ENCODE peak calls at places on chromosomes 13 and 19, in five cellular contexts. One of them, this sample, is unnamed.

GRCh38 chr19:56720281-56720680 is 48.7 kb upstream of the ZNF835 start:
- DNase-seq in K562: no peak
- DNase-seq in SK-N-SH: peak
- DNase-seq in HepG2: peak
- DNase-seq in H1: no peak
- DNase-seq in this sample: peak

GRCh38 chr13:44549461-44549860 is 26.7 kb downstream of the TSC22D1 start:
- DNase-seq in K562: no peak
- DNase-seq in SK-N-SH: no peak
- DNase-seq in HepG2: no peak
- DNase-seq in H1: no peak
- DNase-seq in this sample: no peak

GRCh38 chr13:52738719-52739467 is 727 bp downstream of the CNMD start:
- DNase-seq in HepG2: no peak
- DNase-seq in H1: peak
- DNase-seq in SK-N-SH: no peak
- DNase-seq in K562: peak
- DNase-seq in this sample: no peak

GRCh38 chr19:34712606-34713261 is 21.3 kb upstream of the ZNF181 start:
- DNase-seq in HepG2: peak
- DNase-seq in K562: peak
- DNase-seq in H1: peak
- DNase-seq in SK-N-SH: peak
- DNase-seq in this sample: peak

GRCh38 chr19:22052644-22053013 is 345 bp downstream of the ZNF257 start:
- DNase-seq in HepG2: no peak
- DNase-seq in K562: no peak
- DNase-seq in SK-N-SH: peak
- DNase-seq in H1: no peak
- DNase-seq in this sample: no peak

GRCh38 chr13:27168870-27169525 is 2.6 kb downstream of the USP12 start:
- DNase-seq in SK-N-SH: no peak
- DNase-seq in K562: no peak
- DNase-seq in HepG2: no peak
- DNase-seq in H1: no peak
- DNase-seq in this sample: no peak

GRCh38 chr19:17358395-17358794 is 18.7 kb downstream of the PLVAP start:
- DNase-seq in SK-N-SH: no peak
- DNase-seq in K562: no peak
- DNase-seq in HepG2: no peak
- DNase-seq in H1: no peak
- DNase-seq in this sample: no peak

GRCh38 chr19:8304841-8305621 is 3.1 kb downstream of the CD320 start:
- DNase-seq in H1: peak
- DNase-seq in K562: peak
- DNase-seq in HepG2: no peak
- DNase-seq in SK-N-SH: peak
- DNase-seq in this sample: no peak

GRCh38 chr19:33048806-33049676 is 15.6 kb downstream of the RHPN2 start:
- DNase-seq in H1: no peak
- DNase-seq in K562: no peak
- DNase-seq in SK-N-SH: no peak
- DNase-seq in HepG2: no peak
- DNase-seq in this sample: no peak

GRCh38 chr19:38841787-38842438 is 7.9 kb downstream of the HNRNPL start:
- DNase-seq in HepG2: no peak
- DNase-seq in H1: no peak
- DNase-seq in K562: no peak
- DNase-seq in SK-N-SH: no peak
- DNase-seq in this sample: no peak

GRCh38 chr13:38309397-38309796 is 40.3 kb upstream of the UFM1 start:
- DNase-seq in K562: no peak
- DNase-seq in H1: no peak
- DNase-seq in HepG2: no peak
- DNase-seq in SK-N-SH: no peak
- DNase-seq in this sample: no peak

GRCh38 chr19:42440357-42441046 is 2.2 kb downstream of the CXCL17 start:
- DNase-seq in H1: peak
- DNase-seq in HepG2: peak
- DNase-seq in SK-N-SH: peak
- DNase-seq in K562: peak
- DNase-seq in this sample: no peak

GRCh38 chr19:36032251-36033104 is at the start of gene CLIP3:
- DNase-seq in H1: peak
- DNase-seq in HepG2: no peak
- DNase-seq in SK-N-SH: peak
- DNase-seq in K562: peak
- DNase-seq in this sample: no peak

GRCh38 chr19:4060621-4061177 is 6.0 kb downstream of the ZBTB7A start:
- DNase-seq in HepG2: no peak
- DNase-seq in K562: no peak
- DNase-seq in SK-N-SH: no peak
- DNase-seq in H1: no peak
- DNase-seq in this sample: no peak

GRCh38 chr19:4062576-4063368 is 3.9 kb downstream of the ZBTB7A start:
- DNase-seq in H1: no peak
- DNase-seq in K562: no peak
- DNase-seq in SK-N-SH: no peak
- DNase-seq in HepG2: no peak
- DNase-seq in this sample: no peak

GRCh38 chr19:4061178-4061682 is 5.5 kb downstream of the ZBTB7A start:
- DNase-seq in H1: no peak
- DNase-seq in K562: peak
- DNase-seq in HepG2: peak
- DNase-seq in SK-N-SH: no peak
- DNase-seq in this sample: no peak

GRCh38 chr19:4063369-4064072 is 3.2 kb downstream of the ZBTB7A start:
- DNase-seq in SK-N-SH: no peak
- DNase-seq in HepG2: no peak
- DNase-seq in H1: no peak
- DNase-seq in K562: no peak
- DNase-seq in this sample: no peak

DNA sequence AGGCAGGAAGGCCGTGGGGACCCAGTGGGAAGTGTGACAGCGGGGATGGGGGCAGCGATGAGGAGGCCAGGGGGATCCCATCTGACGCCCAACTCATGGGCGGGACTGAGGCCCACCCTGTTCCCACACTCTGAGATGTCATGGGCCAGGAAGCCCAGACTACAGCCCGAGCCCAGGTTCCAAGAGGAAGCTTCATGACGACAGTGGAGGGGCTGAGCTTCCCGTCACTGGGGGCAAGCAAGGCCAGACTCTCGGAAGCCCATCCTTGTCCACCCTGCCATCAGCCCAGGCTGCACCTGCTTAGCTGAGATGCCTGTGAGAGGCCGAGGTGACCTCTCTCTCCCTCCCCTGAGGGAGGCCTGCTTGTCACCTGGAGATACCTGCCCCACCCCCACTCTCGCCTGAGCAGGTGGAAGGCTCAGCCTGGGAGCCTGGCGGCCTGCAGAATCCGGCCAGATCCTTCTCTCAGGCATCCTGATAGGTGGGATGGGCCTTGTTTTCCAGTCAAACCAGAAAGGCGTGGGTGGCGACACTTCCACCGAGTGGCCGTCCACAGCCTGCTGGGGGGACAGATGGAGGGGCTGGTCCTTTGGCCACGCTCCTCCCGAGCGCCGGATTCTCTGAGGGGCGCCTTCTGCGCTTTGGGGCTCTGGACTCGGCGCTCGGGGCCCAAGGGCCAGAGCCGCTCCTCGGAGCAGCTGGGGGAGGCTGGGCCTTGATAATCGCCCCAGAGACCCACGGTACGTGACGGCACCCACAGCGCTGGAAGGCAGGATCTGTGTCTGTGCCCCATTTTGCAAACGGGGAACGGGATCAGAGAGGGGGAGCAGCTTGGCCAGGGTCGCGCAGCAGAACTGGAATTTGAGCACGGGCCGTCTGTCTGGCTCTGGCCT is 4.8 kb downstream of the ZBTB7A start:
- DNase-seq in H1: no peak
- DNase-seq in HepG2: no peak
- DNase-seq in SK-N-SH: no peak
- DNase-seq in K562: no peak
- DNase-seq in this sample: no peak
- TF ChIP-seq YY1 in H1: no peak
- TF ChIP-seq YY1 in HepG2: no peak
- TF ChIP-seq YY1 in SK-N-SH: no peak
- TF ChIP-seq YY1 in K562: no peak
- TF ChIP-seq YY1 in this sample: no peak

GRCh38 chr19:46495789-46496099 is at the start of gene PNMA8B:
- DNase-seq in K562: peak
- DNase-seq in SK-N-SH: peak
- DNase-seq in HepG2: no peak
- DNase-seq in H1: peak
- DNase-seq in this sample: peak
- TF ChIP-seq YY1 in K562: no peak
- TF ChIP-seq YY1 in SK-N-SH: no peak
- TF ChIP-seq YY1 in HepG2: no peak
- TF ChIP-seq YY1 in H1: no peak
- TF ChIP-seq YY1 in this sample: no peak

GRCh38 chr13:94550030-94550738 is 45.8 kb downstream of the TGDS start:
- DNase-seq in HepG2: peak
- DNase-seq in H1: no peak
- DNase-seq in SK-N-SH: no peak
- DNase-seq in K562: no peak
- DNase-seq in this sample: peak
- TF ChIP-seq YY1 in HepG2: no peak
- TF ChIP-seq YY1 in H1: no peak
- TF ChIP-seq YY1 in SK-N-SH: no peak
- TF ChIP-seq YY1 in K562: no peak
- TF ChIP-seq YY1 in this sample: no peak

GRCh38 chr13:111531505-111531904 is 211.1 kb downstream of the TEX29 start:
- DNase-seq in SK-N-SH: no peak
- DNase-seq in HepG2: no peak
- DNase-seq in K562: no peak
- DNase-seq in H1: no peak
- DNase-seq in this sample: no peak
- TF ChIP-seq YY1 in SK-N-SH: no peak
- TF ChIP-seq YY1 in HepG2: no peak
- TF ChIP-seq YY1 in K562: no peak
- TF ChIP-seq YY1 in H1: no peak
- TF ChIP-seq YY1 in this sample: no peak

DNA sequence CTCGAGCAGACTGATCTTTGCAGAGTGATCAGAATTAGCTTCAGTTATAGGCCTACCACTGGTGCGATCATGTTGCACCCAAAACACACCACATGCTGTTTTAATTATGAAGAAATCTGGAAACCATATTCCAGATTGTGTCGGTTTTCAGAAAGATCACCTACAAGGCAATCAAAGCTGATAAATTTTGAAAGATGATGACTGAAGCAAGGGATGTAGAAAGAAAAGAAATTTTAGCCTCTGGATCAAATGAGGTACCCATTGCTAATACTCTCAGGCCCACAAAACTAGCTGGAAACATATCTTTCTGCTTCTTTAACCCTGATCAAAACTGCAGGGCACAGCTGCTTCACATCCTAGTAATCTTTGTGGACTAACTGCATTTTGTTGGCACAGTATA is 150.8 kb downstream of the RGCC start:
- DNase-seq in K562: no peak
- DNase-seq in H1: no peak
- DNase-seq in HepG2: no peak
- DNase-seq in SK-N-SH: peak
- DNase-seq in this sample: no peak
- TF ChIP-seq YY1 in K562: no peak
- TF ChIP-seq YY1 in H1: no peak
- TF ChIP-seq YY1 in HepG2: no peak
- TF ChIP-seq YY1 in SK-N-SH: no peak
- TF ChIP-seq YY1 in this sample: no peak

This sample was measured in NT2/D1.